ENCODE peak calls at places on chromosomes 3 and 15, in nine cellular contexts. Y is A673, P is epithelial cell of esophagus, Z is GM10248, W is RWPE1, K is colonic mucosa, D is nephron progenitor cell, T is neural crest cell, H is psoas muscle. J is an unnamed sample.

GRCh38 chr3:190003730-190004129 is 117.0 kb downstream of the P3H2 start:
- DNase-seq in Y (no peak), P (peak), Z (no peak), W (peak), K (no peak), D (no peak), T (no peak), H (no peak), J (no peak)

GRCh38 chr3:98021821-98022220 is 13.3 kb downstream of the GABRR3 start:
- DNase-seq in Y (no peak), P (peak), Z (no peak), W (peak), K (no peak), D (no peak), T (no peak), H (no peak), J (no peak)

GRCh38 chr3:9224490-9224889 is 25.0 kb downstream of the SRGAP3 start:
- DNase-seq in Y (no peak), P (peak), Z (peak), W (no peak), K (no peak), D (no peak), T (no peak), H (no peak), J (no peak)

GRCh38 chr15:67745059-67745993 is 80.0 kb upstream of the SKOR1 start:
- DNase-seq in Y (no peak), P (peak), Z (no peak), W (peak), K (no peak), D (no peak), T (no peak), H (no peak), J (no peak)

GRCh38 chr3:11619946-11620652 is 23.6 kb downstream of the VGLL4 start:
- DNase-seq in Y (no peak), P (no peak), Z (no peak), W (no peak), K (no peak), D (no peak), T (no peak), H (no peak), J (no peak)

GRCh38 chr3:161224786-161225185 is 3.7 kb downstream of the NMD3 start:
- DNase-seq in Y (no peak), P (no peak), Z (no peak), W (no peak), K (no peak), D (no peak), T (no peak), H (no peak), J (no peak)

GRCh38 chr3:153980252-153980590 is 141.0 kb upstream of the ARHGEF26 start:
- DNase-seq in Y (no peak), P (peak), Z (no peak), W (no peak), K (peak), D (no peak), T (no peak), H (no peak), J (no peak)

GRCh38 chr3:70561796-70562195 is 249.4 kb upstream of the MDFIC2 start:
- DNase-seq in Y (no peak), P (no peak), Z (no peak), W (no peak), K (no peak), D (no peak), T (no peak), H (no peak), J (no peak)

GRCh38 chr3:25973111-25973510 is 183.2 kb downstream of the OXSM start:
- DNase-seq in Y (no peak), P (no peak), Z (no peak), W (no peak), K (no peak), D (no peak), T (no peak), H (no peak), J (no peak)

GRCh38 chr3:194176274-194176991 is 40.5 kb downstream of the HES1 start:
- DNase-seq in Y (no peak), P (no peak), Z (no peak), W (no peak), K (no peak), D (peak), T (no peak), H (no peak), J (no peak)

GRCh38 chr3:145780301-145780700 is 380.7 kb downstream of the PLOD2 start:
- DNase-seq in Y (no peak), P (no peak), Z (no peak), W (no peak), K (no peak), D (no peak), T (no peak), H (no peak), J (no peak)

GRCh38 chr15:61753018-61753710 is 307.1 kb downstream of the VPS13C start:
- DNase-seq in Y (no peak), P (no peak), Z (no peak), W (no peak), K (no peak), D (no peak), T (no peak), H (no peak), J (no peak)

GRCh38 chr15:84828433-84828908 is 11.3 kb downstream of the ALPK3 start:
- DNase-seq in Y (no peak), P (peak), Z (no peak), W (no peak), K (no peak), D (no peak), T (no peak), H (peak), J (no peak)

GRCh38 chr15:74789171-74789627 is 7.3 kb downstream of the CSK start:
- DNase-seq in Y (no peak), P (peak), Z (no peak), W (no peak), K (peak), D (no peak), T (no peak), H (no peak), J (peak)

GRCh38 chr3:99866167-99866810 is 48.6 kb downstream of the CMSS1 start:
- DNase-seq in Y (no peak), P (no peak), Z (no peak), W (no peak), K (no peak), D (no peak), T (no peak), H (no peak), J (no peak)

GRCh38 chr3:10395671-10396070 is 74.8 kb upstream of the SEC13 start:
- DNase-seq in Y (no peak), P (no peak), Z (no peak), W (no peak), K (no peak), D (no peak), T (no peak), H (peak), J (peak)

GRCh38 chr3:9887478-9887877 is 2.9 kb upstream of the JAGN1 start:
- DNase-seq in Y (no peak), P (no peak), Z (no peak), W (no peak), K (no peak), D (no peak), T (no peak), H (no peak), J (no peak)

GRCh38 chr15:41407341-41407740 is 5.0 kb upstream of the NDUFAF1 start:
- DNase-seq in Y (no peak), P (no peak), Z (no peak), W (no peak), K (no peak), D (no peak), T (no peak), H (no peak), J (no peak)

GRCh38 chr3:161270991-161271390 is 49.9 kb downstream of the NMD3 start:
- DNase-seq in Y (no peak), P (no peak), Z (no peak), W (no peak), K (no peak), D (no peak), T (no peak), H (no peak), J (no peak)

GRCh38 chr15:75531041-75531450 is 48.1 kb downstream of the PTPN9 start:
- DNase-seq in Y (peak), P (peak), Z (no peak), W (no peak), K (peak), D (no peak), T (no peak), H (peak), J (no peak)

GRCh38 chr3:30681276-30682211 is 75.1 kb downstream of the TGFBR2 start:
- DNase-seq in Y (peak), P (peak), Z (no peak), W (no peak), K (peak), D (no peak), T (no peak), H (peak), J (no peak)

GRCh38 chr3:192187485-192188051 is 539.8 kb downstream of the FGF12 start:
- DNase-seq in Y (peak), P (peak), Z (no peak), W (no peak), K (no peak), D (no peak), T (no peak), H (no peak), J (no peak)

GRCh38 chr3:126344380-126345041 is 12.7 kb downstream of the KLF15 start:
- DNase-seq in Y (no peak), P (no peak), Z (no peak), W (no peak), K (peak), D (peak), T (no peak), H (peak), J (no peak)

GRCh38 chr3:97901327-97902295 is 70.6 kb downstream of the RIOX2 start:
- DNase-seq in Y (no peak), P (peak), Z (no peak), W (no peak), K (peak), D (no peak), T (no peak), H (no peak), J (no peak)

GRCh38 chr15:76674883-76675282 is 230.3 kb downstream of the SCAPER start:
- DNase-seq in Y (no peak), P (peak), Z (no peak), W (no peak), K (no peak), D (no peak), T (no peak), H (no peak), J (no peak)

GRCh38 chr15:48191574-48192225 is at the start of gene CTXN2:
- DNase-seq in Y (no peak), P (peak), Z (no peak), W (no peak), K (peak), D (peak), T (no peak), H (no peak), J (no peak)

GRCh38 chr3:128033102-128033501 is 19.1 kb upstream of the SEC61A1 start:
- DNase-seq in Y (no peak), P (peak), Z (no peak), W (peak), K (no peak), D (no peak), T (no peak), H (no peak), J (no peak)

GRCh38 chr15:65912235-65912634 is 42.9 kb downstream of the RAB11A start:
- DNase-seq in Y (no peak), P (no peak), Z (peak), W (no peak), K (no peak), D (no peak), T (no peak), H (no peak), J (no peak)

GRCh38 chr15:41930221-41930866 is 36.5 kb upstream of the SPTBN5 start:
- DNase-seq in Y (peak), P (peak), Z (no peak), W (peak), K (peak), D (no peak), T (no peak), H (peak), J (no peak)

GRCh38 chr15:48592929-48593328 is 52.6 kb downstream of the FBN1 start:
- DNase-seq in Y (no peak), P (no peak), Z (no peak), W (no peak), K (no peak), D (no peak), T (no peak), H (no peak), J (no peak)

GRCh38 chr3:106729481-106729880 is 647.8 kb upstream of the CCDC54 start:
- DNase-seq in Y (no peak), P (peak), Z (no peak), W (no peak), K (no peak), D (no peak), T (no peak), H (no peak), J (no peak)

GRCh38 chr15:70473623-70474366 is 289.6 kb downstream of the UACA start:
- DNase-seq in Y (peak), P (no peak), Z (no peak), W (no peak), K (no peak), D (no peak), T (no peak), H (no peak), J (no peak)

GRCh38 chr15:67569668-67570067 is 27.2 kb downstream of the MAP2K5 start:
- DNase-seq in Y (no peak), P (no peak), Z (no peak), W (no peak), K (no peak), D (no peak), T (no peak), H (no peak), J (no peak)

GRCh38 chr3:112090899-112091586 is 4.9 kb downstream of the C3orf52 start:
- DNase-seq in Y (no peak), P (no peak), Z (no peak), W (no peak), K (peak), D (no peak), T (no peak), H (no peak), J (peak)

GRCh38 chr3:68958932-68959331 is 26.6 kb upstream of the TAFA4 start:
- DNase-seq in Y (no peak), P (no peak), Z (no peak), W (no peak), K (no peak), D (no peak), T (no peak), H (no peak), J (no peak)

GRCh38 chr3:25155696-25156471 is 272.2 kb upstream of the RARB start:
- DNase-seq in Y (no peak), P (no peak), Z (no peak), W (no peak), K (no peak), D (no peak), T (peak), H (no peak), J (no peak)

GRCh38 chr3:145243875-145244274 is 917.1 kb downstream of the PLOD2 start:
- DNase-seq in Y (no peak), P (peak), Z (no peak), W (no peak), K (no peak), D (no peak), T (no peak), H (no peak), J (no peak)

GRCh38 chr3:136444581-136444980 is 194.4 kb downstream of the PCCB start:
- DNase-seq in Y (no peak), P (no peak), Z (no peak), W (no peak), K (no peak), D (no peak), T (no peak), H (no peak), J (no peak)

DNA sequence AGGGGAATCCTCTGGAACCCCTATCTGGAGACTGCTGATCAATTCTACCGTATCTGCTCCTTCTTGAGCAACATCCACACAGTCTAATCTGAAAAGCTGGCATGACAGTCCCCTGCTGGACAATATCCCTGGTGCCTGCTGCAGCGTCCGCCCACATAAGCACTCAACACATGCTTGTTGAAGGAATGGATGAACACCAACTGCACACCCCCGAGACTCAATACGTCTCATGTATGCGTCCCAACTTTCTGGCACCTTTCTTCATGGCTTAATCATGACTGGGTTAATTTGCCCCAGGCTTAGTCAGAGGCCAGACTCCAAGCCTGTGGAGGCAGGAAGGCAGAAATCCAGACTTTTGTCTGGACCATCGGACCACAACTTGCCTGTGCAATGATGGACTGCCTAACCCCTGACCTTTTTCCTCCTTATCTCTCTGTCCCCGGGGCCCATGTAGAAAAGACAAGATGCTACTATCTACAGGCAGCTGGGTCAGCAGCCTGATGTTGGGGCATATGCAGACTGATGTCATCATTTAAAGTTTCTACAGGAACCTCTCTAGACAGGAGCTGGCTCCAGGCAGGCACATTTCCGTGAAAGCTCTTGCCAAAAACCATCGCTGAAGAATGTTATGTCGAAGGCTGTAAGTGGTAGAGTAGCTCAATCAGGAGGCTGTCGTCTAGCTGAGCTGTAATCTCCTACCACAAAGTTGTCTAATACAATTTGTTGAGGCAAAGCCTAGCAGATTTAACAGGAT is 114.1 kb upstream of the TPM1 start:
- DNase-seq in Y (peak), P (peak), Z (no peak), W (peak), K (no peak), D (no peak), T (no peak), H (no peak), J (no peak)
- TF ChIP-seq CTCF in Y (peak), P (peak), Z (no peak), W (no peak), K (no peak), D (no peak), T (peak), H (no peak), J (no peak)

GRCh38 chr3:120642368-120642948 is 39.6 kb downstream of the HGD start:
- DNase-seq in Y (no peak), P (no peak), Z (no peak), W (no peak), K (no peak), D (no peak), T (no peak), H (no peak), J (no peak)
- TF ChIP-seq CTCF in Y (no peak), P (no peak), Z (no peak), W (no peak), K (no peak), D (no peak), T (no peak), H (no peak), J (no peak)

DNA sequence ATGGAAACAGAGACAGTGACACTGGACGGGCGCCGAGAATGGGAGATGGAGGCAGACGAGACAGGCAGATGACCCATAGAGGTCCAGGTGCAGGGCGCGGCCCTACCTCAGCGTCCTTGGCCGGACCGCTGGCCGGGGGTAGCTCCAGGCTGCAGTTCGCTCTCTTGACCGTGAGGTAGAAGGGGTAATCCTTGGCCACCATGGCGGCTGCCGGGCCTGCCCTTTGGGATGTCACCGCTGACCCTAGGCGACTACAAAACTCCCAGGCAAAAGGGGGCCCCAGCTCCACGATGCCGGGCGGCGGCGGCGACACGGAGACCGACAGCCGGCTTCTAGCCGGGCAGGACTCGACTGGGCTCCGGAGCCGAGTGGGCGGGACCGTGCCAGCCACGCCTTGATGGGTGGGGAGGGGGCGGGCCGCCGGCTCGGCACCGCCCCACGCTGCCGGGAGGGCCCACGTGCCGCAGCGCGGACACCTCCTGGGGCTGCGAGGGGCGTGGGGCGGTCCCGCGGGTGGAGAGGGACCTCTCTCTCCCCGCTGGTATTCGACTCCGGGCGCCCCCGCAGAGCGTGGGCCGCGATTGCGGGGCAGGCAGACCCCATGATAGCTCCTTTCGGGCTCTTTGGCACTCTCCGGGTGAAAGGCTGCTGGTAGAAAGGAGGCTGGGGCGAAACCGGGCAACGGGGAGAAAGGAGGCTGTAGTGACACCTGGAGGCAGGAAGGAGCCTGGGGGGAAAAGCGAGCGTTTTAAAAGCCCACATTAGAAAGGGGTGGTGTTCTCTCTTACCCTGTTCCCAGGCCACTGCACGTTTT is at the start of gene ARHGEF3:
- DNase-seq in Y (peak), P (peak), Z (peak), W (peak), K (peak), D (peak), T (peak), H (peak), J (peak)
- TF ChIP-seq CTCF in Y (peak), P (peak), Z (peak), W (peak), K (peak), D (no peak), T (peak), H (peak), J (peak)

GRCh38 chr3:141575879-141576743 is 89.3 kb downstream of the RASA2 start:
- DNase-seq in Y (peak), P (peak), Z (peak), W (peak), K (no peak), D (no peak), T (no peak), H (no peak), J (peak)

GRCh38 chr3:141578197-141578596 is 91.4 kb downstream of the RASA2 start:
- DNase-seq in Y (no peak), P (peak), Z (no peak), W (no peak), K (no peak), D (no peak), T (no peak), H (no peak), J (no peak)

DNA sequence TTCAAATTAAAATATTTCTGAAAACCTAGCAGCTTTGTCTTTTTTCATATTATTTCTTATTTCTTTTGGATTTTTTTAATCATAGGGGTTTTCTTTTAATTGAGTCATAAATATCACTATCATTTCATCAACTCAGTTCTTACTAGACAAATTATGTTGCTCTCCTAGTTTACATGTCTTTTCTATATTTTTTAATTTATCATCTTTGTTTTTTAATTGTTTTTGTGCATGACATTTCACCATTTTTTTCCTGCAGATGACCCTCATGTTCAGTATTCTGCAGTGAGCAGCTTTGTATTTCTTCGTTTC is 89.9 kb downstream of the RASA2 start:
- DNase-seq in Y (no peak), P (no peak), Z (no peak), W (no peak), K (no peak), D (no peak), T (no peak), H (no peak), J (no peak)
- TF ChIP-seq CTCF in Y (peak), P (no peak), Z (no peak), W (peak), K (no peak), D (no peak), T (peak), H (no peak), J (peak)

DNA sequence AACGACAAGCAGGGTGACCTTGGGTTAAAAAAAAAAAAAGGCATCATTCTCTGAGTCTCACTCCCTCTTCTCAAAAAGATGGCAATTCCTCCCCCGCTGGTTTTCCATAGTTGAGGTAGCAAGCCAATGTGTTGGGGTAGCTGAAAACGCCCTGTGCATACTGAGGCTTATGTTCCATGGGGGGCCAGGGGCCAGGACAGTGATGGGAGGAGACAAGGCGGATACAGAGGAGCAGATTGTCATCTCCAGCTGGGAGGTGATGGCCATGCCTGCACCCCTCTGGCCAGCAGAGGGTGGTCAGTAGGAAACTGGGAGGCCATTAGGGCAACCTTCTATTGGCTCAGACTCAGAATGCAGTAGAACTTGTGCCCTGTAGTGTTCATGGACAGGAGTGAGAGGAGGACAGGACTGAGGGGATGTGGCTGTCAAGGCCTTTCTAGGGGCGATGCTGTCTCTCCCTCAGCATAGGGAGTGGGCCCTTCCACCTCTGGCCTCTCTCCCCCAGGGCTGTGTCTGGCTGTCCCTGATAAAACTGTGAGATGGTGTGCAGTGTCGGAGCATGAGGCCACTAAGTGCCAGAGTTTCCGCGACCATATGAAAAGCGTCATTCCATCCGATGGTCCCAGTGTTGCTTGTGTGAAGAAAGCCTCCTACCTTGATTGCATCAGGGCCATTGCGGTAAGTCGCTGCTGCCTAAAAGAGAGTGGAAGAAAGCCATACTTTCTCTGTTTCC is 1.9 kb downstream of the TF start:
- DNase-seq in Y (no peak), P (no peak), Z (no peak), W (no peak), K (no peak), D (no peak), T (no peak), H (no peak), J (no peak)
- TF ChIP-seq CTCF in Y (no peak), P (no peak), Z (no peak), W (no peak), K (no peak), D (no peak), T (no peak), H (no peak), J (no peak)